ENCODE peak calls at places on chromosome 22, in nine cellular contexts. One of them, this sample, is unnamed.

GRCh38 chr22:26592368-26593015 is 2.6 kb upstream of the TPST2 start:
- DNase-seq in T follicular helper cell: peak
- DNase-seq in stimulated activated CD4-positive, alpha-beta T cell treated with anti-CD3 and anti-CD28 coated beads, Interleukin-1b, Interleukin-23, amount 100 ng/mL, for 48 hours: peak
- DNase-seq in IMR-90: no peak
- DNase-seq in activated CD8-positive, alpha-beta T cell treated with anti-CD3 and anti-CD28 coated beads for 36 hours: peak
- DNase-seq in activated T-helper 2 cell treated with anti-CD3 and anti-CD28 coated beads, Interferon-gamma antibody, Interleukin-2, Interleukin-4, amounts not matched to agents 10 μg/mL and 5 μg/mL and 100 μg/mL, durations not matched to agents 14 hours and 24 hours and 36 hours: peak
- DNase-seq in HTR-8/SVneo: no peak
- DNase-seq in NCI-H1417 treated with DMSO at 0.1 percent for 48 hours: no peak
- DNase-seq in activated T-cell treated with anti-CD3 and anti-CD28 coated beads, Interleukin-2, amount 50 U/mL, for 72 hours: peak
- DNase-seq in this sample: no peak

GRCh38 chr22:32695451-32695891 is 106.0 kb upstream of the TIMP3 start:
- DNase-seq in NCI-H1417 treated with DMSO at 0.1 percent for 48 hours: no peak
- DNase-seq in T follicular helper cell: no peak
- DNase-seq in activated T-cell treated with anti-CD3 and anti-CD28 coated beads, Interleukin-2, amount 50 U/mL, for 72 hours: no peak
- DNase-seq in activated CD8-positive, alpha-beta T cell treated with anti-CD3 and anti-CD28 coated beads for 36 hours: no peak
- DNase-seq in stimulated activated CD4-positive, alpha-beta T cell treated with anti-CD3 and anti-CD28 coated beads, Interleukin-1b, Interleukin-23, amount 100 ng/mL, for 48 hours: no peak
- DNase-seq in activated T-helper 2 cell treated with anti-CD3 and anti-CD28 coated beads, Interferon-gamma antibody, Interleukin-2, Interleukin-4, amounts not matched to agents 10 μg/mL and 5 μg/mL and 100 μg/mL, durations not matched to agents 14 hours and 24 hours and 36 hours: no peak
- DNase-seq in HTR-8/SVneo: peak
- DNase-seq in IMR-90: peak
- DNase-seq in this sample: no peak

GRCh38 chr22:46001426-46002106 is 24.6 kb upstream of the WNT7B start:
- DNase-seq in NCI-H1417 treated with DMSO at 0.1 percent for 48 hours: peak
- DNase-seq in activated CD8-positive, alpha-beta T cell treated with anti-CD3 and anti-CD28 coated beads for 36 hours: peak
- DNase-seq in activated T-cell treated with anti-CD3 and anti-CD28 coated beads, Interleukin-2, amount 50 U/mL, for 72 hours: no peak
- DNase-seq in IMR-90: no peak
- DNase-seq in activated T-helper 2 cell treated with anti-CD3 and anti-CD28 coated beads, Interferon-gamma antibody, Interleukin-2, Interleukin-4, amounts not matched to agents 10 μg/mL and 5 μg/mL and 100 μg/mL, durations not matched to agents 14 hours and 24 hours and 36 hours: no peak
- DNase-seq in T follicular helper cell: no peak
- DNase-seq in stimulated activated CD4-positive, alpha-beta T cell treated with anti-CD3 and anti-CD28 coated beads, Interleukin-1b, Interleukin-23, amount 100 ng/mL, for 48 hours: no peak
- DNase-seq in HTR-8/SVneo: no peak
- DNase-seq in this sample: peak

GRCh38 chr22:41480397-41480735 is 11.4 kb downstream of the ACO2 start:
- DNase-seq in NCI-H1417 treated with DMSO at 0.1 percent for 48 hours: no peak
- DNase-seq in HTR-8/SVneo: no peak
- DNase-seq in stimulated activated CD4-positive, alpha-beta T cell treated with anti-CD3 and anti-CD28 coated beads, Interleukin-1b, Interleukin-23, amount 100 ng/mL, for 48 hours: no peak
- DNase-seq in IMR-90: peak
- DNase-seq in activated T-helper 2 cell treated with anti-CD3 and anti-CD28 coated beads, Interferon-gamma antibody, Interleukin-2, Interleukin-4, amounts not matched to agents 10 μg/mL and 5 μg/mL and 100 μg/mL, durations not matched to agents 14 hours and 24 hours and 36 hours: no peak
- DNase-seq in activated CD8-positive, alpha-beta T cell treated with anti-CD3 and anti-CD28 coated beads for 36 hours: no peak
- DNase-seq in activated T-cell treated with anti-CD3 and anti-CD28 coated beads, Interleukin-2, amount 50 U/mL, for 72 hours: no peak
- DNase-seq in T follicular helper cell: no peak
- DNase-seq in this sample: no peak

GRCh38 chr22:42179616-42180015 is 49.0 kb upstream of the CYP2D6 start:
- DNase-seq in HTR-8/SVneo: peak
- DNase-seq in T follicular helper cell: no peak
- DNase-seq in IMR-90: peak
- DNase-seq in activated CD8-positive, alpha-beta T cell treated with anti-CD3 and anti-CD28 coated beads for 36 hours: no peak
- DNase-seq in NCI-H1417 treated with DMSO at 0.1 percent for 48 hours: no peak
- DNase-seq in stimulated activated CD4-positive, alpha-beta T cell treated with anti-CD3 and anti-CD28 coated beads, Interleukin-1b, Interleukin-23, amount 100 ng/mL, for 48 hours: no peak
- DNase-seq in activated T-cell treated with anti-CD3 and anti-CD28 coated beads, Interleukin-2, amount 50 U/mL, for 72 hours: no peak
- DNase-seq in activated T-helper 2 cell treated with anti-CD3 and anti-CD28 coated beads, Interferon-gamma antibody, Interleukin-2, Interleukin-4, amounts not matched to agents 10 μg/mL and 5 μg/mL and 100 μg/mL, durations not matched to agents 14 hours and 24 hours and 36 hours: no peak
- DNase-seq in this sample: no peak

GRCh38 chr22:39530692-39531331 is 1.7 kb downstream of the RPS19BP1 start:
- DNase-seq in activated T-cell treated with anti-CD3 and anti-CD28 coated beads, Interleukin-2, amount 50 U/mL, for 72 hours: no peak
- DNase-seq in activated T-helper 2 cell treated with anti-CD3 and anti-CD28 coated beads, Interferon-gamma antibody, Interleukin-2, Interleukin-4, amounts not matched to agents 10 μg/mL and 5 μg/mL and 100 μg/mL, durations not matched to agents 14 hours and 24 hours and 36 hours: no peak
- DNase-seq in stimulated activated CD4-positive, alpha-beta T cell treated with anti-CD3 and anti-CD28 coated beads, Interleukin-1b, Interleukin-23, amount 100 ng/mL, for 48 hours: no peak
- DNase-seq in NCI-H1417 treated with DMSO at 0.1 percent for 48 hours: no peak
- DNase-seq in HTR-8/SVneo: no peak
- DNase-seq in activated CD8-positive, alpha-beta T cell treated with anti-CD3 and anti-CD28 coated beads for 36 hours: peak
- DNase-seq in IMR-90: peak
- DNase-seq in T follicular helper cell: no peak
- DNase-seq in this sample: peak

GRCh38 chr22:44455151-44455962 is 42.7 kb downstream of the RTL6 start:
- DNase-seq in stimulated activated CD4-positive, alpha-beta T cell treated with anti-CD3 and anti-CD28 coated beads, Interleukin-1b, Interleukin-23, amount 100 ng/mL, for 48 hours: peak
- DNase-seq in IMR-90: no peak
- DNase-seq in activated T-helper 2 cell treated with anti-CD3 and anti-CD28 coated beads, Interferon-gamma antibody, Interleukin-2, Interleukin-4, amounts not matched to agents 10 μg/mL and 5 μg/mL and 100 μg/mL, durations not matched to agents 14 hours and 24 hours and 36 hours: peak
- DNase-seq in activated CD8-positive, alpha-beta T cell treated with anti-CD3 and anti-CD28 coated beads for 36 hours: peak
- DNase-seq in T follicular helper cell: peak
- DNase-seq in activated T-cell treated with anti-CD3 and anti-CD28 coated beads, Interleukin-2, amount 50 U/mL, for 72 hours: peak
- DNase-seq in NCI-H1417 treated with DMSO at 0.1 percent for 48 hours: no peak
- DNase-seq in HTR-8/SVneo: no peak
- DNase-seq in this sample: peak

GRCh38 chr22:28658448-28658847 is 21.2 kb downstream of the TTC28 start:
- DNase-seq in NCI-H1417 treated with DMSO at 0.1 percent for 48 hours: no peak
- DNase-seq in IMR-90: no peak
- DNase-seq in stimulated activated CD4-positive, alpha-beta T cell treated with anti-CD3 and anti-CD28 coated beads, Interleukin-1b, Interleukin-23, amount 100 ng/mL, for 48 hours: no peak
- DNase-seq in activated T-helper 2 cell treated with anti-CD3 and anti-CD28 coated beads, Interferon-gamma antibody, Interleukin-2, Interleukin-4, amounts not matched to agents 10 μg/mL and 5 μg/mL and 100 μg/mL, durations not matched to agents 14 hours and 24 hours and 36 hours: no peak
- DNase-seq in T follicular helper cell: no peak
- DNase-seq in activated CD8-positive, alpha-beta T cell treated with anti-CD3 and anti-CD28 coated beads for 36 hours: no peak
- DNase-seq in activated T-cell treated with anti-CD3 and anti-CD28 coated beads, Interleukin-2, amount 50 U/mL, for 72 hours: no peak
- DNase-seq in HTR-8/SVneo: no peak
- DNase-seq in this sample: no peak